ENCODE peak calls at places on chromosome 22, in nine cellular contexts. One of them, this sample, is unnamed.

GRCh38 chr22:38569181-38569971 is 607 bp downstream of the DMC1 start:
- DNase-seq in type B pancreatic cell: peak
- DNase-seq in AML-193: no peak
- DNase-seq in Peyer's patch: no peak
- DNase-seq in activated CD4-positive, alpha-beta T cell treated with anti-CD3 and anti-CD28 coated beads, Interleukin-2, amount 50 U/mL, for 1 hour: no peak
- DNase-seq in mesendoderm: no peak
- DNase-seq in putamen: no peak
- DNase-seq in mammary epithelial cell: no peak
- DNase-seq in progenitor cell of endocrine pancreas: no peak
- DNase-seq in this sample: peak

GRCh38 chr22:40732996-40733292 is 53.7 kb downstream of the MCHR1 start:
- DNase-seq in AML-193: no peak
- DNase-seq in progenitor cell of endocrine pancreas: no peak
- DNase-seq in activated CD4-positive, alpha-beta T cell treated with anti-CD3 and anti-CD28 coated beads, Interleukin-2, amount 50 U/mL, for 1 hour: no peak
- DNase-seq in Peyer's patch: no peak
- DNase-seq in type B pancreatic cell: no peak
- DNase-seq in mesendoderm: no peak
- DNase-seq in putamen: no peak
- DNase-seq in mammary epithelial cell: no peak
- DNase-seq in this sample: no peak

GRCh38 chr22:35397095-35397904 is 2.6 kb upstream of the MCM5 start:
- DNase-seq in activated CD4-positive, alpha-beta T cell treated with anti-CD3 and anti-CD28 coated beads, Interleukin-2, amount 50 U/mL, for 1 hour: no peak
- DNase-seq in mammary epithelial cell: no peak
- DNase-seq in AML-193: no peak
- DNase-seq in progenitor cell of endocrine pancreas: no peak
- DNase-seq in type B pancreatic cell: no peak
- DNase-seq in putamen: no peak
- DNase-seq in Peyer's patch: no peak
- DNase-seq in mesendoderm: peak
- DNase-seq in this sample: no peak

GRCh38 chr22:32796865-32797573 is 4.5 kb upstream of the TIMP3 start:
- DNase-seq in activated CD4-positive, alpha-beta T cell treated with anti-CD3 and anti-CD28 coated beads, Interleukin-2, amount 50 U/mL, for 1 hour: peak
- DNase-seq in progenitor cell of endocrine pancreas: peak
- DNase-seq in AML-193: peak
- DNase-seq in type B pancreatic cell: no peak
- DNase-seq in mammary epithelial cell: peak
- DNase-seq in mesendoderm: peak
- DNase-seq in Peyer's patch: peak
- DNase-seq in putamen: peak
- DNase-seq in this sample: peak

GRCh38 chr22:30433773-30434172 is 8.2 kb downstream of the MTFP1 start:
- DNase-seq in putamen: no peak
- DNase-seq in mammary epithelial cell: peak
- DNase-seq in type B pancreatic cell: no peak
- DNase-seq in Peyer's patch: no peak
- DNase-seq in activated CD4-positive, alpha-beta T cell treated with anti-CD3 and anti-CD28 coated beads, Interleukin-2, amount 50 U/mL, for 1 hour: no peak
- DNase-seq in progenitor cell of endocrine pancreas: no peak
- DNase-seq in AML-193: no peak
- DNase-seq in mesendoderm: no peak
- DNase-seq in this sample: no peak

GRCh38 chr22:43230983-43231723 is 44.2 kb upstream of the TTLL12 start:
- DNase-seq in type B pancreatic cell: no peak
- DNase-seq in Peyer's patch: peak
- DNase-seq in mammary epithelial cell: peak
- DNase-seq in mesendoderm: peak
- DNase-seq in progenitor cell of endocrine pancreas: peak
- DNase-seq in AML-193: peak
- DNase-seq in activated CD4-positive, alpha-beta T cell treated with anti-CD3 and anti-CD28 coated beads, Interleukin-2, amount 50 U/mL, for 1 hour: peak
- DNase-seq in putamen: no peak
- DNase-seq in this sample: peak

GRCh38 chr22:40009953-40010751 is 15.4 kb downstream of the FAM83F start:
- DNase-seq in mammary epithelial cell: no peak
- DNase-seq in mesendoderm: no peak
- DNase-seq in putamen: peak
- DNase-seq in Peyer's patch: peak
- DNase-seq in activated CD4-positive, alpha-beta T cell treated with anti-CD3 and anti-CD28 coated beads, Interleukin-2, amount 50 U/mL, for 1 hour: peak
- DNase-seq in progenitor cell of endocrine pancreas: no peak
- DNase-seq in AML-193: no peak
- DNase-seq in type B pancreatic cell: no peak
- DNase-seq in this sample: no peak

GRCh38 chr22:50720861-50721844 is 16.9 kb upstream of the ACR start:
- DNase-seq in mammary epithelial cell: no peak
- DNase-seq in mesendoderm: no peak
- DNase-seq in Peyer's patch: no peak
- DNase-seq in progenitor cell of endocrine pancreas: no peak
- DNase-seq in putamen: no peak
- DNase-seq in AML-193: no peak
- DNase-seq in activated CD4-positive, alpha-beta T cell treated with anti-CD3 and anti-CD28 coated beads, Interleukin-2, amount 50 U/mL, for 1 hour: no peak
- DNase-seq in type B pancreatic cell: no peak
- DNase-seq in this sample: no peak

GRCh38 chr22:31753634-31754471 is at the start of gene DEPDC5:
- DNase-seq in mesendoderm: peak
- DNase-seq in type B pancreatic cell: peak
- DNase-seq in mammary epithelial cell: peak
- DNase-seq in progenitor cell of endocrine pancreas: peak
- DNase-seq in putamen: peak
- DNase-seq in AML-193: peak
- DNase-seq in Peyer's patch: peak
- DNase-seq in activated CD4-positive, alpha-beta T cell treated with anti-CD3 and anti-CD28 coated beads, Interleukin-2, amount 50 U/mL, for 1 hour: peak
- DNase-seq in this sample: peak

GRCh38 chr22:47379037-47379436 is 616.6 kb downstream of the TBC1D22A start:
- DNase-seq in activated CD4-positive, alpha-beta T cell treated with anti-CD3 and anti-CD28 coated beads, Interleukin-2, amount 50 U/mL, for 1 hour: no peak
- DNase-seq in type B pancreatic cell: no peak
- DNase-seq in progenitor cell of endocrine pancreas: no peak
- DNase-seq in Peyer's patch: peak
- DNase-seq in putamen: no peak
- DNase-seq in AML-193: no peak
- DNase-seq in mammary epithelial cell: no peak
- DNase-seq in mesendoderm: no peak
- DNase-seq in this sample: no peak

GRCh38 chr22:22810018-22810427 is 77.6 kb upstream of the IGLL5 start:
- DNase-seq in activated CD4-positive, alpha-beta T cell treated with anti-CD3 and anti-CD28 coated beads, Interleukin-2, amount 50 U/mL, for 1 hour: peak
- DNase-seq in mesendoderm: no peak
- DNase-seq in Peyer's patch: no peak
- DNase-seq in putamen: peak
- DNase-seq in AML-193: no peak
- DNase-seq in progenitor cell of endocrine pancreas: peak
- DNase-seq in type B pancreatic cell: peak
- DNase-seq in mammary epithelial cell: no peak
- DNase-seq in this sample: peak

GRCh38 chr22:41302016-41302767 is 867 bp downstream of the ZC3H7B start:
- DNase-seq in putamen: no peak
- DNase-seq in activated CD4-positive, alpha-beta T cell treated with anti-CD3 and anti-CD28 coated beads, Interleukin-2, amount 50 U/mL, for 1 hour: no peak
- DNase-seq in type B pancreatic cell: peak
- DNase-seq in progenitor cell of endocrine pancreas: peak
- DNase-seq in mammary epithelial cell: no peak
- DNase-seq in AML-193: no peak
- DNase-seq in mesendoderm: peak
- DNase-seq in Peyer's patch: no peak
- DNase-seq in this sample: no peak

GRCh38 chr22:49042877-49043859 is 784.5 kb downstream of the BRD1 start:
- DNase-seq in putamen: no peak
- DNase-seq in activated CD4-positive, alpha-beta T cell treated with anti-CD3 and anti-CD28 coated beads, Interleukin-2, amount 50 U/mL, for 1 hour: no peak
- DNase-seq in mammary epithelial cell: no peak
- DNase-seq in progenitor cell of endocrine pancreas: no peak
- DNase-seq in type B pancreatic cell: no peak
- DNase-seq in Peyer's patch: no peak
- DNase-seq in mesendoderm: no peak
- DNase-seq in AML-193: no peak
- DNase-seq in this sample: no peak

GRCh38 chr22:40524392-40525249 is 111.9 kb downstream of the MRTFA start:
- DNase-seq in Peyer's patch: no peak
- DNase-seq in mammary epithelial cell: peak
- DNase-seq in putamen: no peak
- DNase-seq in activated CD4-positive, alpha-beta T cell treated with anti-CD3 and anti-CD28 coated beads, Interleukin-2, amount 50 U/mL, for 1 hour: no peak
- DNase-seq in progenitor cell of endocrine pancreas: no peak
- DNase-seq in mesendoderm: no peak
- DNase-seq in type B pancreatic cell: no peak
- DNase-seq in AML-193: peak
- DNase-seq in this sample: no peak

GRCh38 chr22:48511781-48512327 is 1315.8 kb downstream of the BRD1 start:
- DNase-seq in Peyer's patch: no peak
- DNase-seq in AML-193: no peak
- DNase-seq in mesendoderm: no peak
- DNase-seq in putamen: no peak
- DNase-seq in activated CD4-positive, alpha-beta T cell treated with anti-CD3 and anti-CD28 coated beads, Interleukin-2, amount 50 U/mL, for 1 hour: no peak
- DNase-seq in type B pancreatic cell: no peak
- DNase-seq in progenitor cell of endocrine pancreas: no peak
- DNase-seq in mammary epithelial cell: no peak
- DNase-seq in this sample: no peak

GRCh38 chr22:40218723-40219294 is 41.1 kb downstream of the TNRC6B start:
- DNase-seq in Peyer's patch: no peak
- DNase-seq in activated CD4-positive, alpha-beta T cell treated with anti-CD3 and anti-CD28 coated beads, Interleukin-2, amount 50 U/mL, for 1 hour: no peak
- DNase-seq in putamen: no peak
- DNase-seq in AML-193: no peak
- DNase-seq in progenitor cell of endocrine pancreas: no peak
- DNase-seq in type B pancreatic cell: peak
- DNase-seq in mammary epithelial cell: no peak
- DNase-seq in mesendoderm: no peak
- DNase-seq in this sample: no peak

GRCh38 chr22:35452351-35452781 is 52.4 kb downstream of the MCM5 start:
- DNase-seq in mesendoderm: no peak
- DNase-seq in activated CD4-positive, alpha-beta T cell treated with anti-CD3 and anti-CD28 coated beads, Interleukin-2, amount 50 U/mL, for 1 hour: no peak
- DNase-seq in AML-193: no peak
- DNase-seq in putamen: no peak
- DNase-seq in mammary epithelial cell: no peak
- DNase-seq in type B pancreatic cell: no peak
- DNase-seq in progenitor cell of endocrine pancreas: no peak
- DNase-seq in Peyer's patch: peak
- DNase-seq in this sample: peak

GRCh38 chr22:40853961-40854360 is 2.5 kb downstream of the ST13 start:
- DNase-seq in AML-193: no peak
- DNase-seq in progenitor cell of endocrine pancreas: no peak
- DNase-seq in Peyer's patch: no peak
- DNase-seq in type B pancreatic cell: no peak
- DNase-seq in mammary epithelial cell: peak
- DNase-seq in mesendoderm: no peak
- DNase-seq in putamen: no peak
- DNase-seq in activated CD4-positive, alpha-beta T cell treated with anti-CD3 and anti-CD28 coated beads, Interleukin-2, amount 50 U/mL, for 1 hour: no peak
- DNase-seq in this sample: no peak

GRCh38 chr22:36369922-36370781 is 17.6 kb downstream of the MYH9 start:
- DNase-seq in mammary epithelial cell: peak
- DNase-seq in activated CD4-positive, alpha-beta T cell treated with anti-CD3 and anti-CD28 coated beads, Interleukin-2, amount 50 U/mL, for 1 hour: no peak
- DNase-seq in type B pancreatic cell: no peak
- DNase-seq in AML-193: peak
- DNase-seq in Peyer's patch: peak
- DNase-seq in mesendoderm: peak
- DNase-seq in putamen: no peak
- DNase-seq in progenitor cell of endocrine pancreas: no peak
- DNase-seq in this sample: peak

GRCh38 chr22:45456811-45457210 is 43.3 kb downstream of the RIBC2 start:
- DNase-seq in AML-193: no peak
- DNase-seq in activated CD4-positive, alpha-beta T cell treated with anti-CD3 and anti-CD28 coated beads, Interleukin-2, amount 50 U/mL, for 1 hour: no peak
- DNase-seq in putamen: no peak
- DNase-seq in type B pancreatic cell: no peak
- DNase-seq in mammary epithelial cell: no peak
- DNase-seq in Peyer's patch: no peak
- DNase-seq in mesendoderm: no peak
- DNase-seq in progenitor cell of endocrine pancreas: no peak
- DNase-seq in this sample: no peak

GRCh38 chr22:24973867-24974266 is 21.4 kb downstream of the KIAA1671 start:
- DNase-seq in putamen: no peak
- DNase-seq in mammary epithelial cell: no peak
- DNase-seq in AML-193: no peak
- DNase-seq in mesendoderm: no peak
- DNase-seq in progenitor cell of endocrine pancreas: no peak
- DNase-seq in activated CD4-positive, alpha-beta T cell treated with anti-CD3 and anti-CD28 coated beads, Interleukin-2, amount 50 U/mL, for 1 hour: no peak
- DNase-seq in type B pancreatic cell: no peak
- DNase-seq in Peyer's patch: peak
- DNase-seq in this sample: peak

This sample was measured in transverse colon.